ENCODE peak calls at places on chromosomes 16 and 17, in nine cellular contexts. M is dorsolateral prefrontal cortex, X is A549, H is endothelial cell of umbilical vein, G is BJ, E is Caco-2, R is AG04450, U is thoracic aorta, O is HL-60. I is an unnamed sample.
A peak's percentile ranks its signal among the peaks of the same experiment; 100 is the strongest.

GRCh38 chr17:44931376-44931775 is 16.1 kb upstream of the GFAP start:
- DNase-seq in M (no peak), X (no peak), H (no peak), G (no peak), E (no peak), R (no peak), U (no peak), O (no peak), I (no peak)

GRCh38 chr17:80987941-80988461 is 3.6 kb upstream of the CHMP6 start:
- DNase-seq in M (no peak), X (no peak), H (no peak), G (no peak), E (no peak), R (no peak), U (no peak), O (no peak), I (no peak)

GRCh38 chr17:75876190-75876937 is 2.0 kb downstream of the TRIM47 start:
- DNase-seq in M (no peak), X (peak; percentile 74), H (peak; percentile 40), G (no peak), E (no peak), R (no peak), U (no peak), O (no peak), I (no peak)

GRCh38 chr16:86834451-86835035 is 256.2 kb downstream of the FOXL1 start:
- DNase-seq in M (peak; percentile 31), X (no peak), H (peak; percentile 41), G (no peak), E (peak; percentile 17), R (peak; percentile 71), U (no peak), O (no peak), I (peak; percentile 12)

GRCh38 chr17:27489045-27489715 is 32.9 kb downstream of the KSR1 start:
- DNase-seq in M (peak; percentile 59), X (peak; percentile 28), H (no peak), G (peak; percentile 31), E (no peak), R (no peak), U (no peak), O (peak; percentile 83), I (no peak)

GRCh38 chr17:57294629-57295501 is 38.5 kb downstream of the MSI2 start:
- DNase-seq in M (no peak), X (peak; percentile 44), H (peak; percentile 4), G (no peak), E (peak; percentile 35), R (no peak), U (no peak), O (no peak), I (no peak)

GRCh38 chr17:19242926-19243325 is 5.8 kb downstream of the EPN2 start:
- DNase-seq in M (peak; percentile 39), X (no peak), H (no peak), G (no peak), E (no peak), R (no peak), U (no peak), O (no peak), I (no peak)

GRCh38 chr17:38562903-38563302 is 42.8 kb downstream of the SRCIN1 start:
- DNase-seq in M (no peak), X (no peak), H (no peak), G (no peak), E (no peak), R (no peak), U (no peak), O (no peak), I (no peak)

GRCh38 chr17:49016775-49017463 is 19.7 kb downstream of the IGF2BP1 start:
- DNase-seq in M (no peak), X (peak; percentile 95), H (peak; percentile 94), G (no peak), E (no peak), R (peak; percentile 44), U (no peak), O (no peak), I (no peak)

GRCh38 chr17:306536-307294 is 45.9 kb downstream of the RPH3AL start:
- DNase-seq in M (no peak), X (no peak), H (no peak), G (no peak), E (no peak), R (no peak), U (no peak), O (no peak), I (no peak)

GRCh38 chr16:31043898-31044481 is 10.6 kb downstream of the STX4 start:
- DNase-seq in M (no peak), X (no peak), H (no peak), G (no peak), E (no peak), R (no peak), U (no peak), O (no peak), I (no peak)

GRCh38 chr17:73168667-73169066 is 3.9 kb downstream of the SSTR2 start:
- DNase-seq in M (no peak), X (no peak), H (no peak), G (no peak), E (no peak), R (no peak), U (no peak), O (no peak), I (no peak)

GRCh38 chr17:73170324-73170723 is 5.5 kb downstream of the SSTR2 start:
- DNase-seq in M (no peak), X (no peak), H (no peak), G (no peak), E (no peak), R (no peak), U (no peak), O (no peak), I (no peak)

GRCh38 chr17:73174126-73174525 is 9.3 kb downstream of the SSTR2 start:
- DNase-seq in M (no peak), X (no peak), H (no peak), G (no peak), E (no peak), R (no peak), U (no peak), O (no peak), I (no peak)

GRCh38 chr17:73172252-73172651 is 7.4 kb downstream of the SSTR2 start:
- DNase-seq in M (no peak), X (no peak), H (no peak), G (no peak), E (no peak), R (no peak), U (no peak), O (no peak), I (no peak)

GRCh38 chr17:73170921-73171320 is 6.1 kb downstream of the SSTR2 start:
- DNase-seq in M (no peak), X (no peak), H (no peak), G (no peak), E (no peak), R (no peak), U (no peak), O (no peak), I (no peak)
- H3K4me3 ChIP-seq in M (no peak overlapping the region), X (no peak overlapping the region), H (no peak overlapping the region), G (no peak overlapping the region), E (no peak overlapping the region), R (no peak overlapping the region), U (no peak overlapping the region), O (no peak overlapping the region), I (no peak overlapping the region)

GRCh38 chr17:39579318-39580081 is 28.2 kb downstream of the NEUROD2 start:
- DNase-seq in M (no peak), X (no peak), H (peak; percentile 39), G (no peak), E (no peak), R (no peak), U (no peak), O (no peak), I (no peak)

GRCh38 chr17:39573447-39574298 is 34.0 kb downstream of the NEUROD2 start:
- DNase-seq in M (peak; percentile 76), X (peak; percentile 95), H (peak; percentile 77), G (peak; percentile 29), E (peak; percentile 79), R (no peak), U (no peak), O (no peak), I (no peak)

GRCh38 chr17:39580082-39580468 is 27.6 kb downstream of the NEUROD2 start:
- DNase-seq in M (no peak), X (no peak), H (no peak), G (no peak), E (no peak), R (no peak), U (no peak), O (no peak), I (no peak)

GRCh38 chr17:39578272-39578671 is 29.4 kb downstream of the NEUROD2 start:
- DNase-seq in M (no peak), X (no peak), H (no peak), G (no peak), E (no peak), R (no peak), U (no peak), O (no peak), I (no peak)

DNA sequence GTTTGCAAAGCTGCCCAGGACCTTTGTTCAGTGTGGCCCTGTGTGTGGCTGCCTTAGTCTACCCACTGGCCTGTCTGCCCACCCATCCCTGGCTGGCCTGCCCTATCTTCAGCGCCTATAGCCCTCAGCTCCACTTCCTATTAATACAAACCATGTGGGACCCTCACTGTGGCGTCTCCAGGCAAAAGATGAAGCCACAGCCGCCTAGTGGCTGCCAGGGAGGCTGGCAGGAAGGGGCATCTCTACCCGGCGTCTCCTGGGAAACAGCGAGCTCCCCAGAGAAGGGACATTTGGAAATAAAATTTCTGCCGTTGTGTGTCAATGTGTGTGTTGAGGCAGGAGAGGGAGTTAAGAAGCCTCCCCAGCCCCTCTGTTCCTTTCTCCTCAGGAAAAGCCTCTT is 31.5 kb downstream of the NEUROD2 start:
- DNase-seq in M (peak; percentile 52), X (peak; percentile 80), H (no peak), G (no peak), E (no peak), R (no peak), U (no peak), O (no peak), I (no peak)
- TF ChIP-seq CTCF in M (peak; percentile 48), X (peak; percentile 45), H (peak; percentile 74), G (peak; percentile 64), E (peak; percentile 29), R (peak; percentile 63), U (peak; percentile 26), O (peak; percentile 47), I (peak; percentile 74)

GRCh38 chr16:2089676-2090480 is 42.1 kb downstream of the TSC2 start:
- DNase-seq in M (peak; percentile 51), X (no peak), H (no peak), G (no peak), E (no peak), R (no peak), U (no peak), O (no peak), I (no peak)
- H3K4me3 ChIP-seq in M (no peak overlapping the region), X (no peak overlapping the region), H (no peak overlapping the region), G (no peak overlapping the region), E (peak overlapping the region; percentile 63), R (no peak overlapping the region), U (no peak overlapping the region), O (no peak overlapping the region), I (no peak overlapping the region)

DNA sequence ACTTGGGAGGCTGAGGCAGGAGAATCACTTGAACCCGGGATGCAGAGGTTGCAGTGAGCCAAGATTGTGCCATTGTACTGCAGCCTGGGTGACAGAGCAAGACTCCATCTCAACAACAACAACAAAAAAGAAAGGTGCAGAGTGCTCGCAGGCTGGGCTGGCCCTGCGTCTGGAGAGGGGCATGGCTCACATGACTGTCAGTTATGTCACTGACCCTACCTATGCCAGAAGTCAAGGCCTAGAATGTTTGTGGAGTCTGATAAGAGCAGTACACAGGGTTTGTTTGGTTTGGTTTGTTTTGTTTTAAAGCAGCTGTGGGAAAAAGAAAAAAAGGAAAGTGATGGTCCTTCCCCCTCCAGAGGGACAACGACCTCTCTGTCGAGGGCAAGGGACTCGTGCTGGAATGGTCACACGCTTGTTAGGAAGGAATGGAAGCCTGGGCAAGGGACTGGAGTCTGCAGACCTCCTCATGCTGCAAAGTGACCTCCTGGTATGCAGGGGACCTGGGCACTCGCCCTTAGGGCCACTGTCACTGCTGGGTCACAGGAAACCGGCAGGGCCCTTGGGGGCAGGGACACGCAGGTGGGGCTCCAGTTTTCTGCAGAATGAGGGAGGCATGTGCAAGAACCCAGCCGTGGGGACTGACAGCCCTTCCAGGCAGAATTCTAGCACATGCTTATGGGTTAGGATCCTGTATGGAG is 10.1 kb upstream of the OSGIN1 start:
- DNase-seq in M (no peak), X (no peak), H (no peak), G (no peak), E (peak; percentile 58), R (no peak), U (no peak), O (no peak), I (no peak)
- TF ChIP-seq CTCF in M (no peak), X (no peak), H (no peak), G (no peak), E (no peak), R (no peak), U (no peak), O (no peak), I (no peak)